ENCODE peak calls at places on chromosomes 16 and 17, in four cellular contexts. P is endodermal cell, F is brain microvascular endothelial cell, Z is Karpas-422. I is an unnamed sample.
A peak's percentile ranks its signal among the peaks of the same experiment; 100 is the strongest.

GRCh38 chr17:57595942-57596695 is 149.0 kb downstream of the CCDC182 start:
- DNase-seq in P (peak; percentile 52), F (no peak), Z (no peak), I (no peak)

GRCh38 chr17:76420356-76421053 is 32.4 kb downstream of the UBE2O start:
- DNase-seq in F (no peak), Z (no peak), P (no peak), I (no peak)

GRCh38 chr16:28587386-28587785 is 9.5 kb downstream of the SULT1A2 start:
- DNase-seq in F (no peak), P (no peak), Z (no peak), I (no peak)

GRCh38 chr16:14111713-14112538 is 40.8 kb downstream of the MRTFB start:
- DNase-seq in Z (no peak), P (no peak), F (no peak), I (no peak)

GRCh38 chr17:45997624-45998023 is 1.4 kb upstream of the STH start:
- DNase-seq in P (no peak), F (peak; percentile 18), Z (no peak), I (peak; percentile 14)

GRCh38 chr17:10556301-10557005 is 7.0 kb upstream of the MYH2 start:
- DNase-seq in F (no peak), Z (no peak), P (no peak), I (no peak)

GRCh38 chr17:42422412-42422957 is 571 bp downstream of the CAVIN1 start:
- DNase-seq in F (no peak), P (peak; percentile 89), Z (no peak), I (no peak)

GRCh38 chr17:42287305-42288077 is 807 bp upstream of the STAT5A start:
- DNase-seq in F (no peak), P (peak; percentile 55), Z (peak; percentile 78), I (no peak)

GRCh38 chr17:29176500-29177351 is 3.5 kb downstream of the MYO18A start:
- DNase-seq in P (peak; percentile 91), Z (peak; percentile 78), F (no peak), I (no peak)

GRCh38 chr16:84647830-84648594 is at the start of gene KLHL36:
- DNase-seq in P (peak; percentile 79), F (no peak), Z (peak; percentile 74), I (no peak)

GRCh38 chr16:13168091-13168572 is 266.7 kb downstream of the SHISA9 start:
- DNase-seq in F (no peak), P (peak; percentile 73), Z (peak; percentile 41), I (no peak)

GRCh38 chr16:72094266-72094610 is 591 bp downstream of the DHX38 start:
- DNase-seq in F (no peak), P (no peak), Z (peak; percentile 65), I (no peak)

GRCh38 chr17:22517716-22518115 is 825.4 kb downstream of the KCNJ18 start:
- DNase-seq in Z (peak; percentile 52), P (no peak), F (no peak), I (no peak)

GRCh38 chr17:1365445-1366039 is 34.5 kb downstream of the YWHAE start:
- DNase-seq in P (peak; percentile 86), Z (peak; percentile 92), F (peak; percentile 75), I (peak; percentile 43)
- H3K4me3 ChIP-seq in P (no peak overlapping the region), Z (no peak overlapping the region), F (no peak overlapping the region), I (no peak overlapping the region)

DNA sequence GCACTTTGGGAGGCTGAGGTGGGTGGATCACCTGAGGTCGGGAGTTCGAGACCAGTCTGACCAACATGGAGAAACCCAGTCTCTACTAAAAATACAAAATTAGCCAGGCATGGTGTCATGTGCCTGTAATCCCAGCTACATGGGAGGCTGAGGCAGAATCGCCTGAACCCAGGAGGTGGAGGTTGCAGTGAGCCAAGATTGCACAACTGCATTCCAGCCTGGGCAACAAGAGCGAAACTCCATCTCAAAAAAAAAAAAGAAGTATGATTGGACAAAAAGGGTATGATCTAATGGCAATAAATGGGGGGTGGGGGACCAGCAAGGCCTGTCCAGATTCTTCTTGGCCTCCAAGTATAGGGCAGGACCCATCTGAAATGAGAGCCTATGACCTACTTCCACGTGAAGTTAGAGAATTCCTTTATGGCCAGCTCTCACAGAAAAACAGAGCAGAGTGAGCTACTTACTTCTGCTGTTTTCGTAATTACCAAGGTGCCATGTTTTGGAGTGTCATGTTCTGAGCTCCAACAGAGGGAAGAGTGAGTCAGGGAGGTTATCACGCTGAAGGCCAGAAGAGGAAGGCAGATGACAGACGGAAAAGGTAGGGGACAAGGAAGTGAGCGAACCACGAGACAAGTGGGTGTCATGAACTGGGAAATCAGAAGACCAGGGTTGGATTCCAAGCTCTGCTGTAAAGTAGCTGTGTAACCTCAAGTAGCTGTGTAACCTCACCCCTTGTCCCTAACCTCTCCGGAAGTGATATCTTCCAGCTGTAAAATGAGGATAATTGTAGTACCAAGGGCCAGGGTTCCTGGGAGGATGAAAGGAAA is 3.6 kb upstream of the ZMYND15 start:
- DNase-seq in Z (no peak), F (no peak), P (no peak), I (no peak)
- H3K4me3 ChIP-seq in Z (no peak overlapping the region), F (no peak overlapping the region), P (no peak overlapping the region), I (no peak overlapping the region)

GRCh38 chr17:58986005-58986404 is 120.7 kb downstream of the TRIM37 start:
- DNase-seq in Z (no peak), F (peak; percentile 69), P (no peak), I (no peak)
- H3K4me3 ChIP-seq in Z (no peak overlapping the region), F (no peak overlapping the region), P (no peak overlapping the region), I (no peak overlapping the region)

GRCh38 chr17:65035704-65036103 is 20.8 kb downstream of the GNA13 start:
- DNase-seq in Z (no peak), P (no peak), F (no peak), I (no peak)
- H3K4me3 ChIP-seq in Z (no peak overlapping the region), P (no peak overlapping the region), F (no peak overlapping the region), I (no peak overlapping the region)

DNA sequence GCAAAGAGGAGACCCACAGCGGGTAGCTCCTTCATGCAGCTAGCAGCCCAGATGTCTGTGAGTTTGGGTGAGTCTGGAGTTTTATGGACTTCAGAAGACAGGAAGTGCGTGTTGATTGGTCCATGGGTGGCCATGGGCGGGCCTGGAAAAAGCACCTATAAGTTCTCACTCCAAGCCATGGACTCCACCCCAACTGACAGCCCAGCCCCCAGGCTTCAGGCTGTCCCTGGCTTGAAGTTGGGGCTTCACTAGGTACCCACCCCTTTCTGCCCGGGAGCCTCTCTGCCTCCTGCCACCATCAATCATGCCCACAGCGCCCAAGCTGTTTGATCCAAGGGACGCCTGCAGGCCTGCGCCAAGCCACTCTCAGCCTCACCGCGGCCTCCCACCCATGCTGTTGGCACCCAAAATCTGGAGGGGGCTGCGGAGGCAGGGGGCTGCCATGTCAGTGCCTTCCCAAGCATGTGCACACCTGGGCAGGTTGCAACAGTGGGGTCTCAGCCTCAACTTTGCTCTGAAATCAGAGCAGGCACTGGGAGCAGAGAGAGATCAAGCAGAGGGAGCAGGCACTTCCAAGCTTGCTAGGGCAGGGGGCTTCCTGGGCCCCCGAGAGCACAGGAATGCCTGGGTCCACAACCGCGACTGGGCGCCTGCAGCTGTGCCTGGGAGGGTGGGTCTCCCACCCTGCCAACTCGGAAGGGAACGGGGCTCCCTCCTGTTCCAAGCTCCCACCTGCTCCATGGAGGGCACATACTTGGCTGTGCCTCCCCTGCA is 1503.7 kb downstream of the CDH11 start:
- DNase-seq in F (no peak), Z (no peak), P (no peak), I (no peak)
- H3K4me3 ChIP-seq in F (peak overlapping the region; percentile 54), Z (no peak overlapping the region), P (peak overlapping the region; percentile 75), I (no peak overlapping the region)